ENCODE peak calls at places on chromosomes 12 and 14, in ten cellular contexts. R, Z, S, W, G, U, M, B, E and F are unnamed samples.

GRCh38 chr12:132003846-132004245 is 54.1 kb downstream of the EP400 start:
- DNase-seq in R (no peak), Z (no peak), S (no peak), W (no peak), G (no peak), U (no peak), M (peak), B (no peak), E (peak), F (no peak)

GRCh38 chr12:120814903-120815429 is 89.2 kb downstream of the SPPL3 start:
- DNase-seq in R (no peak), Z (no peak), S (no peak), W (no peak), G (no peak), U (no peak), M (no peak), B (no peak), E (no peak), F (no peak)

GRCh38 chr12:115895247-115895646 is 382.2 kb downstream of the MED13L start:
- DNase-seq in R (no peak), Z (no peak), S (no peak), W (no peak), G (no peak), U (peak), M (no peak), B (no peak), E (no peak), F (peak)

GRCh38 chr12:88334271-88334670 is 192.2 kb downstream of the TMTC3 start:
- DNase-seq in R (no peak), Z (no peak), S (no peak), W (no peak), G (no peak), U (no peak), M (peak), B (no peak), E (peak), F (peak)

GRCh38 chr14:72610831-72611200 is 283.1 kb downstream of the DPF3 start:
- DNase-seq in R (no peak), Z (no peak), S (no peak), W (no peak), G (no peak), U (peak), M (peak), B (no peak), E (peak), F (no peak)

GRCh38 chr14:104603623-104604401 is 760 bp downstream of the TMEM179 start:
- DNase-seq in R (peak), Z (no peak), S (no peak), W (no peak), G (no peak), U (no peak), M (no peak), B (no peak), E (no peak), F (no peak)

GRCh38 chr14:92717571-92718042 is 30.8 kb downstream of the LGMN start:
- DNase-seq in R (no peak), Z (no peak), S (no peak), W (no peak), G (no peak), U (no peak), M (no peak), B (no peak), E (peak), F (no peak)

GRCh38 chr14:23751591-23751990 is 115.4 kb downstream of the DHRS2 start:
- DNase-seq in R (no peak), Z (no peak), S (no peak), W (no peak), G (no peak), U (no peak), M (no peak), B (no peak), E (peak), F (no peak)

GRCh38 chr12:65368071-65368470 is 89.6 kb downstream of the MSRB3 start:
- DNase-seq in R (no peak), Z (no peak), S (no peak), W (no peak), G (no peak), U (no peak), M (no peak), B (no peak), E (no peak), F (no peak)

GRCh38 chr12:12046401-12046800 is 24.3 kb upstream of the BCL2L14 start:
- DNase-seq in R (no peak), Z (no peak), S (no peak), W (no peak), G (no peak), U (no peak), M (no peak), B (no peak), E (no peak), F (no peak)

GRCh38 chr14:85416771-85417170 is 113.2 kb upstream of the FLRT2 start:
- DNase-seq in R (no peak), Z (no peak), S (peak), W (no peak), G (no peak), U (no peak), M (peak), B (no peak), E (peak), F (peak)